ENCODE peak calls at places on chromosomes 3 and 15, in six cellular contexts. One of them, this sample, is unnamed.

GRCh38 chr3:13710251-13710650 is 161.3 kb downstream of the FBLN2 start:
- DNase-seq in ACHN: no peak
- DNase-seq in choroid plexus epithelial cell: no peak
- DNase-seq in activated T-cell treated with anti-CD3 and anti-CD28 coated beads, Interleukin-2, amount 50 U/mL, for 24 hours: peak; percentile 6
- DNase-seq in GM10248: no peak
- DNase-seq in stimulated activated CD4-positive, alpha-beta T cell treated with anti-CD3 and anti-CD28 coated beads, TNF-alpha, amount 100 ng/mL, for 24 hours: no peak
- DNase-seq in this sample: no peak

GRCh38 chr3:139974809-139975425 is 39.9 kb downstream of the CLSTN2 start:
- DNase-seq in ACHN: no peak
- DNase-seq in choroid plexus epithelial cell: no peak
- DNase-seq in activated T-cell treated with anti-CD3 and anti-CD28 coated beads, Interleukin-2, amount 50 U/mL, for 24 hours: no peak
- DNase-seq in GM10248: no peak
- DNase-seq in stimulated activated CD4-positive, alpha-beta T cell treated with anti-CD3 and anti-CD28 coated beads, TNF-alpha, amount 100 ng/mL, for 24 hours: no peak
- DNase-seq in this sample: no peak

GRCh38 chr3:21013566-21013965 is 737.4 kb downstream of the ZNF385D start:
- DNase-seq in ACHN: no peak
- DNase-seq in choroid plexus epithelial cell: no peak
- DNase-seq in activated T-cell treated with anti-CD3 and anti-CD28 coated beads, Interleukin-2, amount 50 U/mL, for 24 hours: no peak
- DNase-seq in GM10248: no peak
- DNase-seq in stimulated activated CD4-positive, alpha-beta T cell treated with anti-CD3 and anti-CD28 coated beads, TNF-alpha, amount 100 ng/mL, for 24 hours: no peak
- DNase-seq in this sample: no peak

GRCh38 chr3:195891431-195892104 is 16.8 kb downstream of the TNK2 start:
- DNase-seq in ACHN: no peak
- DNase-seq in choroid plexus epithelial cell: no peak
- DNase-seq in activated T-cell treated with anti-CD3 and anti-CD28 coated beads, Interleukin-2, amount 50 U/mL, for 24 hours: no peak
- DNase-seq in GM10248: no peak
- DNase-seq in stimulated activated CD4-positive, alpha-beta T cell treated with anti-CD3 and anti-CD28 coated beads, TNF-alpha, amount 100 ng/mL, for 24 hours: no peak
- DNase-seq in this sample: no peak

GRCh38 chr15:53588773-53589172 is 170.7 kb downstream of the WDR72 start:
- DNase-seq in ACHN: peak; percentile 81
- DNase-seq in choroid plexus epithelial cell: peak; percentile 40
- DNase-seq in activated T-cell treated with anti-CD3 and anti-CD28 coated beads, Interleukin-2, amount 50 U/mL, for 24 hours: no peak
- DNase-seq in GM10248: no peak
- DNase-seq in stimulated activated CD4-positive, alpha-beta T cell treated with anti-CD3 and anti-CD28 coated beads, TNF-alpha, amount 100 ng/mL, for 24 hours: no peak
- DNase-seq in this sample: no peak

GRCh38 chr3:8458235-8458634 is 43.4 kb upstream of the LMCD1 start:
- DNase-seq in ACHN: no peak
- DNase-seq in choroid plexus epithelial cell: no peak
- DNase-seq in activated T-cell treated with anti-CD3 and anti-CD28 coated beads, Interleukin-2, amount 50 U/mL, for 24 hours: no peak
- DNase-seq in GM10248: no peak
- DNase-seq in stimulated activated CD4-positive, alpha-beta T cell treated with anti-CD3 and anti-CD28 coated beads, TNF-alpha, amount 100 ng/mL, for 24 hours: no peak
- DNase-seq in this sample: no peak

GRCh38 chr3:65466300-65466988 is 572.3 kb downstream of the MAGI1 start:
- DNase-seq in ACHN: no peak
- DNase-seq in choroid plexus epithelial cell: no peak
- DNase-seq in activated T-cell treated with anti-CD3 and anti-CD28 coated beads, Interleukin-2, amount 50 U/mL, for 24 hours: no peak
- DNase-seq in GM10248: no peak
- DNase-seq in stimulated activated CD4-positive, alpha-beta T cell treated with anti-CD3 and anti-CD28 coated beads, TNF-alpha, amount 100 ng/mL, for 24 hours: no peak
- DNase-seq in this sample: no peak

GRCh38 chr3:153099131-153099530 is 62.9 kb upstream of the RAP2B start:
- DNase-seq in ACHN: no peak
- DNase-seq in choroid plexus epithelial cell: no peak
- DNase-seq in activated T-cell treated with anti-CD3 and anti-CD28 coated beads, Interleukin-2, amount 50 U/mL, for 24 hours: no peak
- DNase-seq in GM10248: no peak
- DNase-seq in stimulated activated CD4-positive, alpha-beta T cell treated with anti-CD3 and anti-CD28 coated beads, TNF-alpha, amount 100 ng/mL, for 24 hours: no peak
- DNase-seq in this sample: no peak

GRCh38 chr3:149085828-149086231 is 503 bp downstream of the HLTF start:
- DNase-seq in ACHN: peak; percentile 41
- DNase-seq in choroid plexus epithelial cell: peak; percentile 52
- DNase-seq in activated T-cell treated with anti-CD3 and anti-CD28 coated beads, Interleukin-2, amount 50 U/mL, for 24 hours: no peak
- DNase-seq in GM10248: peak; percentile 42
- DNase-seq in stimulated activated CD4-positive, alpha-beta T cell treated with anti-CD3 and anti-CD28 coated beads, TNF-alpha, amount 100 ng/mL, for 24 hours: no peak
- DNase-seq in this sample: peak; percentile 54

GRCh38 chr15:99123706-99124451 is 19.0 kb downstream of the SYNM start:
- DNase-seq in ACHN: peak; percentile 95
- DNase-seq in choroid plexus epithelial cell: peak; percentile 89
- DNase-seq in activated T-cell treated with anti-CD3 and anti-CD28 coated beads, Interleukin-2, amount 50 U/mL, for 24 hours: no peak
- DNase-seq in GM10248: no peak
- DNase-seq in stimulated activated CD4-positive, alpha-beta T cell treated with anti-CD3 and anti-CD28 coated beads, TNF-alpha, amount 100 ng/mL, for 24 hours: no peak
- DNase-seq in this sample: peak; percentile 45

GRCh38 chr15:71461748-71462147 is 346.5 kb downstream of the THSD4 start:
- DNase-seq in ACHN: no peak
- DNase-seq in choroid plexus epithelial cell: no peak
- DNase-seq in activated T-cell treated with anti-CD3 and anti-CD28 coated beads, Interleukin-2, amount 50 U/mL, for 24 hours: no peak
- DNase-seq in GM10248: no peak
- DNase-seq in stimulated activated CD4-positive, alpha-beta T cell treated with anti-CD3 and anti-CD28 coated beads, TNF-alpha, amount 100 ng/mL, for 24 hours: no peak
- DNase-seq in this sample: no peak

GRCh38 chr3:44117239-44117638 is 124.4 kb upstream of the TOPAZ1 start:
- DNase-seq in ACHN: peak; percentile 8
- DNase-seq in choroid plexus epithelial cell: no peak
- DNase-seq in activated T-cell treated with anti-CD3 and anti-CD28 coated beads, Interleukin-2, amount 50 U/mL, for 24 hours: no peak
- DNase-seq in GM10248: no peak
- DNase-seq in stimulated activated CD4-positive, alpha-beta T cell treated with anti-CD3 and anti-CD28 coated beads, TNF-alpha, amount 100 ng/mL, for 24 hours: no peak
- DNase-seq in this sample: no peak

GRCh38 chr3:186189492-186189891 is 80.6 kb upstream of the ETV5 start:
- DNase-seq in ACHN: no peak
- DNase-seq in choroid plexus epithelial cell: no peak
- DNase-seq in activated T-cell treated with anti-CD3 and anti-CD28 coated beads, Interleukin-2, amount 50 U/mL, for 24 hours: no peak
- DNase-seq in GM10248: no peak
- DNase-seq in stimulated activated CD4-positive, alpha-beta T cell treated with anti-CD3 and anti-CD28 coated beads, TNF-alpha, amount 100 ng/mL, for 24 hours: no peak
- DNase-seq in this sample: no peak

GRCh38 chr3:174035317-174035886 is 637.9 kb downstream of the NLGN1 start:
- DNase-seq in ACHN: no peak
- DNase-seq in choroid plexus epithelial cell: peak; percentile 34
- DNase-seq in activated T-cell treated with anti-CD3 and anti-CD28 coated beads, Interleukin-2, amount 50 U/mL, for 24 hours: no peak
- DNase-seq in GM10248: no peak
- DNase-seq in stimulated activated CD4-positive, alpha-beta T cell treated with anti-CD3 and anti-CD28 coated beads, TNF-alpha, amount 100 ng/mL, for 24 hours: no peak
- DNase-seq in this sample: peak; percentile 20

GRCh38 chr3:76352848-76353130 is 567.4 kb upstream of the ZNF717 start:
- DNase-seq in ACHN: no peak
- DNase-seq in choroid plexus epithelial cell: no peak
- DNase-seq in activated T-cell treated with anti-CD3 and anti-CD28 coated beads, Interleukin-2, amount 50 U/mL, for 24 hours: no peak
- DNase-seq in GM10248: no peak
- DNase-seq in stimulated activated CD4-positive, alpha-beta T cell treated with anti-CD3 and anti-CD28 coated beads, TNF-alpha, amount 100 ng/mL, for 24 hours: no peak
- DNase-seq in this sample: no peak

GRCh38 chr3:46368569-46368968 is 2.2 kb upstream of the CCR5 start:
- DNase-seq in ACHN: no peak
- DNase-seq in choroid plexus epithelial cell: peak; percentile 32
- DNase-seq in activated T-cell treated with anti-CD3 and anti-CD28 coated beads, Interleukin-2, amount 50 U/mL, for 24 hours: peak; percentile 66
- DNase-seq in GM10248: peak; percentile 59
- DNase-seq in stimulated activated CD4-positive, alpha-beta T cell treated with anti-CD3 and anti-CD28 coated beads, TNF-alpha, amount 100 ng/mL, for 24 hours: peak; percentile 54
- DNase-seq in this sample: peak; percentile 96

GRCh38 chr3:131804565-131805133 is 230.2 kb downstream of the CPNE4 start:
- DNase-seq in ACHN: no peak
- DNase-seq in choroid plexus epithelial cell: no peak
- DNase-seq in activated T-cell treated with anti-CD3 and anti-CD28 coated beads, Interleukin-2, amount 50 U/mL, for 24 hours: no peak
- DNase-seq in GM10248: no peak
- DNase-seq in stimulated activated CD4-positive, alpha-beta T cell treated with anti-CD3 and anti-CD28 coated beads, TNF-alpha, amount 100 ng/mL, for 24 hours: no peak
- DNase-seq in this sample: no peak

GRCh38 chr15:95327661-95328060 is 1002.8 kb upstream of the NR2F2 start:
- DNase-seq in ACHN: no peak
- DNase-seq in choroid plexus epithelial cell: peak; percentile 9
- DNase-seq in activated T-cell treated with anti-CD3 and anti-CD28 coated beads, Interleukin-2, amount 50 U/mL, for 24 hours: no peak
- DNase-seq in GM10248: no peak
- DNase-seq in stimulated activated CD4-positive, alpha-beta T cell treated with anti-CD3 and anti-CD28 coated beads, TNF-alpha, amount 100 ng/mL, for 24 hours: no peak
- DNase-seq in this sample: no peak

GRCh38 chr15:90071220-90071807 is 31.0 kb downstream of the IDH2 start:
- DNase-seq in ACHN: peak; percentile 62
- DNase-seq in choroid plexus epithelial cell: peak; percentile 95
- DNase-seq in activated T-cell treated with anti-CD3 and anti-CD28 coated beads, Interleukin-2, amount 50 U/mL, for 24 hours: peak; percentile 79
- DNase-seq in GM10248: peak; percentile 77
- DNase-seq in stimulated activated CD4-positive, alpha-beta T cell treated with anti-CD3 and anti-CD28 coated beads, TNF-alpha, amount 100 ng/mL, for 24 hours: peak; percentile 75
- DNase-seq in this sample: peak; percentile 87

GRCh38 chr3:40366203-40367162 is 20.5 kb upstream of the ENTPD3 start:
- DNase-seq in ACHN: no peak
- DNase-seq in choroid plexus epithelial cell: peak; percentile 27
- DNase-seq in activated T-cell treated with anti-CD3 and anti-CD28 coated beads, Interleukin-2, amount 50 U/mL, for 24 hours: no peak
- DNase-seq in GM10248: no peak
- DNase-seq in stimulated activated CD4-positive, alpha-beta T cell treated with anti-CD3 and anti-CD28 coated beads, TNF-alpha, amount 100 ng/mL, for 24 hours: no peak
- DNase-seq in this sample: peak; percentile 70

GRCh38 chr3:177195242-177195940 is 1.9 kb downstream of the TBL1XR1 start:
- DNase-seq in ACHN: peak; percentile 34
- DNase-seq in choroid plexus epithelial cell: peak; percentile 80
- DNase-seq in activated T-cell treated with anti-CD3 and anti-CD28 coated beads, Interleukin-2, amount 50 U/mL, for 24 hours: no peak
- DNase-seq in GM10248: no peak
- DNase-seq in stimulated activated CD4-positive, alpha-beta T cell treated with anti-CD3 and anti-CD28 coated beads, TNF-alpha, amount 100 ng/mL, for 24 hours: no peak
- DNase-seq in this sample: peak; percentile 45

GRCh38 chr3:38379201-38379770 is 32.7 kb downstream of the XYLB start:
- DNase-seq in ACHN: no peak
- DNase-seq in choroid plexus epithelial cell: no peak
- DNase-seq in activated T-cell treated with anti-CD3 and anti-CD28 coated beads, Interleukin-2, amount 50 U/mL, for 24 hours: no peak
- DNase-seq in GM10248: no peak
- DNase-seq in stimulated activated CD4-positive, alpha-beta T cell treated with anti-CD3 and anti-CD28 coated beads, TNF-alpha, amount 100 ng/mL, for 24 hours: no peak
- DNase-seq in this sample: no peak

This sample was measured in MM.1S.